ENCODE peak calls at places on chromosome 22, in seven cellular contexts. R is HCT116, J is HepG2, L is GM12878, W is SK-N-SH, I is GM23338, Q is K562. S is an unnamed sample. For H3K36me3, the result is how much of the 10 kb centered on the place peaks cover.

GRCh38 chr22:43401233-43401632 is 10.6 kb upstream of the MPPED1 start:
- DNase-seq in R (no peak), W (no peak), Q (no peak), I (no peak), L (no peak), J (no peak), S (no peak)

GRCh38 chr22:42939941-42940653 is 74.9 kb downstream of the PACSIN2 start:
- DNase-seq in R (peak), J (peak), I (no peak), W (no peak), L (no peak), Q (no peak), S (peak)

GRCh38 chr22:48918585-48919186 is 909.0 kb downstream of the BRD1 start:
- DNase-seq in I (no peak), Q (no peak), R (no peak), L (no peak), J (peak), W (no peak), S (no peak)

GRCh38 chr22:43185860-43186261 is 1.1 kb downstream of the TTLL12 start:
- DNase-seq in R (peak), Q (no peak), I (peak), J (peak), L (no peak), W (peak), S (no peak)

GRCh38 chr22:37018815-37019308 is 385 bp downstream of the TST start:
- DNase-seq in J (peak), Q (peak), I (peak), R (no peak), W (peak), L (no peak), S (no peak)

GRCh38 chr22:42645938-42646568 is 3.1 kb downstream of the CYB5R3 start:
- DNase-seq in R (no peak), Q (no peak), I (no peak), L (no peak), W (no peak), J (no peak), S (no peak)

GRCh38 chr22:17973217-17973616 is 51.1 kb downstream of the MICAL3 start:
- DNase-seq in R (no peak), W (no peak), Q (no peak), J (no peak), I (no peak), L (no peak), S (no peak)

GRCh38 chr22:43826142-43827093 is 14.3 kb upstream of the EFCAB6 start:
- DNase-seq in J (no peak), I (no peak), Q (no peak), R (no peak), L (no peak), W (no peak), S (no peak)

GRCh38 chr22:23657712-23658111 is 25.6 kb upstream of the DRICH1 start:
- DNase-seq in Q (no peak), W (no peak), J (no peak), L (no peak), I (no peak), R (no peak), S (no peak)

GRCh38 chr22:41561335-41561734 is 525 bp downstream of the CSDC2 start:
- DNase-seq in Q (no peak), I (peak), R (no peak), W (no peak), L (no peak), J (no peak), S (no peak)

GRCh38 chr22:37172266-37173245 is 15.5 kb downstream of the C1QTNF6 start:
- DNase-seq in Q (no peak), L (no peak), I (no peak), W (peak), J (no peak), R (no peak), S (no peak)

GRCh38 chr22:47352920-47353700 is 590.7 kb downstream of the TBC1D22A start:
- DNase-seq in R (no peak), I (no peak), Q (no peak), L (no peak), J (no peak), W (no peak), S (no peak)

GRCh38 chr22:47304854-47305253 is 542.4 kb downstream of the TBC1D22A start:
- DNase-seq in L (no peak), W (no peak), R (no peak), J (no peak), Q (no peak), I (no peak), S (no peak)

GRCh38 chr22:47051435-47052175 is 289.2 kb downstream of the TBC1D22A start:
- DNase-seq in J (no peak), W (no peak), R (no peak), L (no peak), I (no peak), Q (no peak), S (no peak)

GRCh38 chr22:41876275-41876674 is 38.6 kb downstream of the SHISA8 start:
- DNase-seq in I (no peak), R (no peak), L (no peak), W (no peak), Q (no peak), J (no peak), S (no peak)

GRCh38 chr22:48734961-48735360 is 1092.7 kb downstream of the BRD1 start:
- DNase-seq in L (no peak), I (no peak), R (no peak), W (no peak), Q (no peak), J (no peak), S (no peak)

GRCh38 chr22:20579273-20580120 is 72.1 kb downstream of the MED15 start:
- DNase-seq in J (no peak), W (no peak), I (no peak), L (no peak), Q (no peak), R (no peak), S (no peak)

GRCh38 chr22:46386312-46386711 is 50.8 kb downstream of the TRMU start:
- DNase-seq in L (no peak), W (no peak), I (peak), R (no peak), J (no peak), Q (no peak), S (no peak)

GRCh38 chr22:19669570-19669969 is 44.7 kb upstream of the SEPTIN5 start:
- DNase-seq in L (no peak), R (no peak), W (no peak), J (no peak), I (no peak), Q (no peak), S (no peak)

GRCh38 chr22:43203471-43203981 is 16.6 kb upstream of the TTLL12 start:
- DNase-seq in J (no peak), W (no peak), R (no peak), Q (no peak), L (no peak), I (peak), S (no peak)

GRCh38 chr22:17922925-17923898 is 101.1 kb downstream of the MICAL3 start:
- DNase-seq in L (no peak), J (no peak), R (no peak), W (no peak), Q (no peak), I (no peak), S (no peak)

GRCh38 chr22:35601743-35602633 is 15.1 kb downstream of the MB start:
- DNase-seq in J (no peak), L (no peak), I (no peak), W (no peak), Q (no peak), R (no peak), S (no peak)

GRCh38 chr22:30411780-30412179 is 13.8 kb upstream of the MTFP1 start:
- DNase-seq in L (no peak), R (no peak), I (no peak), W (no peak), Q (no peak), J (no peak), S (no peak)
- H3K36me3 ChIP-seq in L (under half), R (under half), I (under half), W (under half), Q (under half), J (under half), S (under half)

DNA sequence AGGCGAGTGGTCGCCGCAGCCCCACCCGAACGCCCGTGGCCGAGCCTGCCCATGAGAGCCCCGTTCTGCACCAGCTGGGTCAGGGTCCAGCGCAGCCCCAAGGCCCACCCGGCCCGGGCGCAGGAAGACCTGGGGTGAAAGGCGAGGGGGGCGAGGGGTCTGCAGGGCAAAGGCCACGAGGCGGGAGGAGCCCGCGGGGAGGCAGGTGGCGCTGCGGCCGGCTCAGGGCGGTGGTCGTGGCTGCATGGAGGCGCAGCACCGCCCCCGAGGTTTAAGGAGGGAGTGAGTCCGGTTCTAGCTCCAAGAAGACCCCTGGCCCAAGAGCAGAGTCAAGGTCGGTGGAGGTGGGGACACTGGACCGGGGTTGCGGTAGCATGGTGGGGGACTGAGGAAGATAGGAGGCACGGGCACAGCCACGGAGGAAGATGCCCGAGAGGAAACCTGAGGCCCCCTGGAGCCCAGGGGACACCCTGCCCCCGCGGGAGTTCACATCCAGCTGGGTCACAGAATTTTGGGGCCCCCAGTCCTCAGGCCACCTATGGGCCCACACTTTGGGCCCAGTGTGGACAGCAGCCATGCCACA is 498 bp upstream of the HDAC10 start:
- DNase-seq in J (no peak), I (peak), R (no peak), L (no peak), Q (no peak), W (no peak), S (no peak)
- TF ChIP-seq REST in J (no peak), I (no peak), R (no peak), L (no peak), Q (no peak), W (no peak), S (no peak)

GRCh38 chr22:38294193-38294592 is 21.4 kb upstream of the TMEM184B start:
- DNase-seq in L (no peak), J (no peak), W (no peak), I (no peak), Q (no peak), R (no peak), S (no peak)
- H3K36me3 ChIP-seq in L (under half), J (half or more), W (under half), I (under half), Q (half or more), R (under half), S (under half)

GRCh38 chr22:50267591-50268390 is 2.4 kb downstream of the MAPK11 start:
- DNase-seq in J (no peak), W (peak), I (peak), R (no peak), L (no peak), Q (peak), S (no peak)
- TF ChIP-seq REST in J (no peak), W (no peak), I (no peak), R (no peak), L (no peak), Q (no peak), S (no peak)

DNA sequence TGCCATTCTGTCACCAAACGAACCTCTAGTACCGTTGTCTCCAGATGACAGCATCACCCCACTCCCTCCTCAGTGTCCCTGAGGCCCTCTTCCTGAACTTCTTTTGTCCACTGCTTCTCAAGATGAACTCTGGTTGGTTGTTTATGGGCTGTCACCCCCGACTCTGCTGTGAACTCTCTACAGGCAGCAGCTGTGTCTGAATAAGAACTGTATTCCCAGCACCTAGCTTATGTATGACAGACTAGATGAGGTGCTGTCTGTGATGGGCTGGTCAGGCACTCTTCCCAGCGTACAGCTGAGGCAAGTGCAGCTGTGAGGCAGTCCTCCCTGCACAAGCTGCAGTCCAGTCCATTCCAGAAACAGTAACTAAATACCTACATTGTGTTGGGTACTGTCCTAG is 111.4 kb upstream of the PITPNB start:
- DNase-seq in W (no peak), J (no peak), R (no peak), I (no peak), L (no peak), Q (no peak), S (no peak)
- H3K36me3 ChIP-seq in W (under half), J (under half), R (under half), I (under half), L (under half), Q (under half), S (under half)

GRCh38 chr22:33776491-33776890 is 143.8 kb downstream of the LARGE1 start:
- DNase-seq in R (no peak), Q (no peak), L (no peak), W (no peak), J (no peak), I (no peak), S (no peak)
- TF ChIP-seq REST in R (no peak), Q (no peak), L (no peak), W (no peak), J (no peak), I (no peak), S (no peak)

DNA sequence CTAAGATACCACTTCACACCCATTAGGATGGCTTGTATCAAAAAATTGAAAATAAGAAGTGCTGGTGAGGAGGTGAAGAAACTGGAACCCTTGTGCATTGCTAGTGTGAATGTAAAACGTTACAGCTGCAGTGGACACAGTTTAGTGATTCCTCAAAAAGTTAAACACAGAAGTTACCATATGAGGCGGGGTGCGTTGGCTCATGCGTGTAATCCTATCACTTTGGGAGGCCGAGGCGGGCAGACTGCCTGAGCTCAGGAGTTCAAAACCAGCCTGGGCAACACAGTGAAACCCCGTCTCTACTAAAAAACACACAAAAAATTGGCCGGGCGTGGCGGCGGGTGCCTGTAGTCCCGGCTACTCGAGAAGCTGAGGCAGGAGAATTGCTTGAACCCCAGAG is 43.5 kb downstream of the SGSM3 start:
- DNase-seq in R (no peak), L (no peak), I (no peak), W (no peak), Q (no peak), J (no peak), S (no peak)
- H3K36me3 ChIP-seq in R (under half), L (under half), I (under half), W (under half), Q (under half), J (under half), S (under half)

GRCh38 chr22:45198463-45198795 is 34.7 kb downstream of the NUP50 start:
- DNase-seq in I (no peak), Q (no peak), W (no peak), J (no peak), R (no peak), L (no peak), S (no peak)

GRCh38 chr22:45200862-45201511 is 37.3 kb downstream of the NUP50 start:
- DNase-seq in L (no peak), W (peak), R (no peak), J (no peak), Q (no peak), I (no peak), S (no peak)

GRCh38 chr22:45201678-45202332 is 38.1 kb downstream of the NUP50 start:
- DNase-seq in Q (no peak), W (no peak), I (no peak), R (no peak), J (no peak), L (no peak), S (no peak)

GRCh38 chr22:45199723-45200122 is 36.0 kb downstream of the NUP50 start:
- DNase-seq in Q (no peak), R (no peak), I (no peak), J (no peak), L (no peak), W (peak), S (no peak)

DNA sequence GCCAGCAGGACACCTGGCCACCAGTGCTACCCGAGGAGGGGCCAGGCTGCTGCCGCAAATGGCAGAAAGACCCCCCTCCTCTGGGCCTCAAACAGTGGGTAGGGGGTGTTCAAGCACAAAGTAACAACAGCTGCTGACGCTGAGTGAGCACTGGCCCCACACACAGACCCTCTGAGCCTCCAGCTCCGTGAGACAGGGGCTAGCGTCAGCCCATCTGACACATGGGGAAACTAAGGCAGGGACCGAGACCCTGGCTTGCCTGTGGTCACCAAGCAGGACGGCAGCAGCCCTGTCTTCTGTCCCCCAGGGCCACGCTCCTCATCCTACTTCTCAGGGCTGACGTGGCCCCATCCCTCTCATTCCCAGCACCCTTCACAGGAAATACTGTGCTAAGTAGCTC is 36.5 kb downstream of the NUP50 start:
- DNase-seq in Q (no peak), J (no peak), W (no peak), R (no peak), L (no peak), I (no peak), S (no peak)
- TF ChIP-seq REST in Q (no peak), J (no peak), W (no peak), R (no peak), L (no peak), I (no peak), S (no peak)

GRCh38 chr22:30089655-30089974 is 9.4 kb downstream of the HORMAD2 start:
- DNase-seq in L (no peak), I (no peak), J (no peak), R (no peak), W (no peak), Q (no peak), S (no peak)
- H3K36me3 ChIP-seq in L (under half), I (under half), J (under half), R (under half), W (under half), Q (under half), S (under half)

GRCh38 chr22:30754971-30755759 is 60.5 kb downstream of the OSBP2 start:
- DNase-seq in I (peak), W (peak), R (peak), J (peak), Q (peak), L (no peak), S (no peak)
- TF ChIP-seq REST in I (no peak), W (no peak), R (no peak), J (no peak), Q (no peak), L (no peak), S (no peak)